ENCODE peak calls at places on chromosomes 4 and X, in eight cellular contexts. One of them, this sample, is unnamed.

GRCh38 chr4:48490012-48490679 is at the start of gene ZAR1:
- DNase-seq in BJ: no peak
- DNase-seq in epithelial cell of esophagus: no peak
- DNase-seq in kidney epithelial cell: no peak
- DNase-seq in cardiac muscle cell: peak; percentile 18
- DNase-seq in endodermal cell: peak; percentile 79
- DNase-seq in fibroblast of the aortic adventitia: no peak
- DNase-seq in cardiac fibroblast: no peak
- DNase-seq in this sample: no peak

GRCh38 chrX:40420899-40421729 is 159.7 kb upstream of the ATP6AP2 start:
- DNase-seq in BJ: no peak
- DNase-seq in epithelial cell of esophagus: no peak
- DNase-seq in kidney epithelial cell: peak; percentile 54
- DNase-seq in cardiac muscle cell: no peak
- DNase-seq in endodermal cell: peak; percentile 58
- DNase-seq in fibroblast of the aortic adventitia: peak; percentile 6
- DNase-seq in cardiac fibroblast: peak; percentile 3
- DNase-seq in this sample: no peak

GRCh38 chr4:1996866-1997611 is 11.7 kb downstream of the NELFA start:
- DNase-seq in BJ: no peak
- DNase-seq in epithelial cell of esophagus: no peak
- DNase-seq in kidney epithelial cell: no peak
- DNase-seq in cardiac muscle cell: no peak
- DNase-seq in endodermal cell: no peak
- DNase-seq in fibroblast of the aortic adventitia: no peak
- DNase-seq in cardiac fibroblast: no peak
- DNase-seq in this sample: no peak

GRCh38 chrX:153909024-153909979 is 4.8 kb downstream of the AVPR2 start:
- DNase-seq in BJ: no peak
- DNase-seq in epithelial cell of esophagus: no peak
- DNase-seq in kidney epithelial cell: no peak
- DNase-seq in cardiac muscle cell: peak; percentile 48
- DNase-seq in endodermal cell: peak; percentile 81
- DNase-seq in fibroblast of the aortic adventitia: no peak
- DNase-seq in cardiac fibroblast: no peak
- DNase-seq in this sample: no peak

GRCh38 chr4:150004481-150004880 is 73.8 kb upstream of the DCLK2 start:
- DNase-seq in BJ: no peak
- DNase-seq in epithelial cell of esophagus: no peak
- DNase-seq in kidney epithelial cell: peak; percentile 21
- DNase-seq in cardiac muscle cell: peak; percentile 51
- DNase-seq in endodermal cell: no peak
- DNase-seq in fibroblast of the aortic adventitia: peak; percentile 72
- DNase-seq in cardiac fibroblast: peak; percentile 65
- DNase-seq in this sample: peak; percentile 65

GRCh38 chr4:121189811-121190210 is 25.7 kb upstream of the TNIP3 start:
- DNase-seq in BJ: no peak
- DNase-seq in epithelial cell of esophagus: no peak
- DNase-seq in kidney epithelial cell: no peak
- DNase-seq in cardiac muscle cell: no peak
- DNase-seq in endodermal cell: no peak
- DNase-seq in fibroblast of the aortic adventitia: no peak
- DNase-seq in cardiac fibroblast: no peak
- DNase-seq in this sample: no peak

GRCh38 chr4:187767687-187768086 is 227.9 kb upstream of the ZFP42 start:
- DNase-seq in BJ: no peak
- DNase-seq in epithelial cell of esophagus: no peak
- DNase-seq in kidney epithelial cell: no peak
- DNase-seq in cardiac muscle cell: no peak
- DNase-seq in endodermal cell: no peak
- DNase-seq in fibroblast of the aortic adventitia: no peak
- DNase-seq in cardiac fibroblast: no peak
- DNase-seq in this sample: no peak

GRCh38 chr4:1216869-1217294 is 32.0 kb downstream of the CTBP1 start:
- DNase-seq in BJ: no peak
- DNase-seq in epithelial cell of esophagus: no peak
- DNase-seq in kidney epithelial cell: no peak
- DNase-seq in cardiac muscle cell: no peak
- DNase-seq in endodermal cell: no peak
- DNase-seq in fibroblast of the aortic adventitia: no peak
- DNase-seq in cardiac fibroblast: no peak
- DNase-seq in this sample: no peak

GRCh38 chr4:176790398-176790797 is 2.3 kb downstream of the VEGFC start:
- DNase-seq in BJ: no peak
- DNase-seq in epithelial cell of esophagus: peak; percentile 49
- DNase-seq in kidney epithelial cell: no peak
- DNase-seq in cardiac muscle cell: no peak
- DNase-seq in endodermal cell: no peak
- DNase-seq in fibroblast of the aortic adventitia: peak; percentile 45
- DNase-seq in cardiac fibroblast: peak; percentile 38
- DNase-seq in this sample: no peak

GRCh38 chrX:23792861-23793553 is 10.0 kb downstream of the SAT1 start:
- DNase-seq in BJ: no peak
- DNase-seq in epithelial cell of esophagus: no peak
- DNase-seq in kidney epithelial cell: no peak
- DNase-seq in cardiac muscle cell: no peak
- DNase-seq in endodermal cell: no peak
- DNase-seq in fibroblast of the aortic adventitia: no peak
- DNase-seq in cardiac fibroblast: no peak
- DNase-seq in this sample: no peak

GRCh38 chr4:56209767-56210166 is 177.5 kb downstream of the AASDH start:
- DNase-seq in BJ: no peak
- DNase-seq in epithelial cell of esophagus: no peak
- DNase-seq in kidney epithelial cell: no peak
- DNase-seq in cardiac muscle cell: no peak
- DNase-seq in endodermal cell: peak; percentile 52
- DNase-seq in fibroblast of the aortic adventitia: no peak
- DNase-seq in cardiac fibroblast: no peak
- DNase-seq in this sample: no peak

GRCh38 chrX:30561191-30561590 is 16.4 kb downstream of the TASL start:
- DNase-seq in BJ: no peak
- DNase-seq in epithelial cell of esophagus: no peak
- DNase-seq in kidney epithelial cell: no peak
- DNase-seq in cardiac muscle cell: peak; percentile 50
- DNase-seq in endodermal cell: no peak
- DNase-seq in fibroblast of the aortic adventitia: no peak
- DNase-seq in cardiac fibroblast: no peak
- DNase-seq in this sample: no peak

GRCh38 chr4:37936889-37937498 is 23.2 kb upstream of the PTTG2 start:
- DNase-seq in BJ: no peak
- DNase-seq in epithelial cell of esophagus: no peak
- DNase-seq in kidney epithelial cell: no peak
- DNase-seq in cardiac muscle cell: no peak
- DNase-seq in endodermal cell: peak; percentile 57
- DNase-seq in fibroblast of the aortic adventitia: no peak
- DNase-seq in cardiac fibroblast: no peak
- DNase-seq in this sample: peak; percentile 29

GRCh38 chr4:24208691-24209090 is 318.8 kb upstream of the PPARGC1A start:
- DNase-seq in BJ: no peak
- DNase-seq in epithelial cell of esophagus: no peak
- DNase-seq in kidney epithelial cell: no peak
- DNase-seq in cardiac muscle cell: no peak
- DNase-seq in endodermal cell: no peak
- DNase-seq in fibroblast of the aortic adventitia: no peak
- DNase-seq in cardiac fibroblast: no peak
- DNase-seq in this sample: no peak

GRCh38 chr4:102174800-102175199 is 170.5 kb downstream of the SLC39A8 start:
- DNase-seq in BJ: peak; percentile 71
- DNase-seq in epithelial cell of esophagus: peak; percentile 16
- DNase-seq in kidney epithelial cell: no peak
- DNase-seq in cardiac muscle cell: no peak
- DNase-seq in endodermal cell: no peak
- DNase-seq in fibroblast of the aortic adventitia: peak; percentile 82
- DNase-seq in cardiac fibroblast: peak; percentile 74
- DNase-seq in this sample: peak; percentile 88

GRCh38 chr4:147754037-147754445 is 22.2 kb downstream of the ARHGAP10 start:
- DNase-seq in BJ: no peak
- DNase-seq in epithelial cell of esophagus: peak; percentile 70
- DNase-seq in kidney epithelial cell: no peak
- DNase-seq in cardiac muscle cell: no peak
- DNase-seq in endodermal cell: no peak
- DNase-seq in fibroblast of the aortic adventitia: peak; percentile 89
- DNase-seq in cardiac fibroblast: peak; percentile 92
- DNase-seq in this sample: peak; percentile 82

GRCh38 chr4:153205028-153205648 is 895 bp downstream of the TRIM2 start:
- DNase-seq in BJ: peak; percentile 35
- DNase-seq in epithelial cell of esophagus: no peak
- DNase-seq in kidney epithelial cell: no peak
- DNase-seq in cardiac muscle cell: no peak
- DNase-seq in endodermal cell: peak; percentile 83
- DNase-seq in fibroblast of the aortic adventitia: no peak
- DNase-seq in cardiac fibroblast: no peak
- DNase-seq in this sample: peak; percentile 44

GRCh38 chr4:119748853-119749252 is 120.2 kb upstream of the PDE5A start:
- DNase-seq in BJ: no peak
- DNase-seq in epithelial cell of esophagus: no peak
- DNase-seq in kidney epithelial cell: no peak
- DNase-seq in cardiac muscle cell: no peak
- DNase-seq in endodermal cell: no peak
- DNase-seq in fibroblast of the aortic adventitia: peak; percentile 97
- DNase-seq in cardiac fibroblast: no peak
- DNase-seq in this sample: peak; percentile 81

GRCh38 chrX:37060999-37061398 is 52.8 kb downstream of the FAM47C start:
- DNase-seq in BJ: no peak
- DNase-seq in epithelial cell of esophagus: peak; percentile 46
- DNase-seq in kidney epithelial cell: peak; percentile 7
- DNase-seq in cardiac muscle cell: peak; percentile 63
- DNase-seq in endodermal cell: peak; percentile 66
- DNase-seq in fibroblast of the aortic adventitia: peak; percentile 44
- DNase-seq in cardiac fibroblast: peak; percentile 57
- DNase-seq in this sample: peak; percentile 38

GRCh38 chr4:87838207-87838606 is 5.4 kb downstream of the MEPE start:
- DNase-seq in BJ: no peak
- DNase-seq in epithelial cell of esophagus: peak; percentile 40
- DNase-seq in kidney epithelial cell: no peak
- DNase-seq in cardiac muscle cell: no peak
- DNase-seq in endodermal cell: no peak
- DNase-seq in fibroblast of the aortic adventitia: no peak
- DNase-seq in cardiac fibroblast: peak; percentile 40
- DNase-seq in this sample: no peak
- TF ChIP-seq CTCF in BJ: peak; percentile 16
- TF ChIP-seq CTCF in epithelial cell of esophagus: peak; percentile 58
- TF ChIP-seq CTCF in kidney epithelial cell: peak; percentile 19
- TF ChIP-seq CTCF in cardiac muscle cell: peak; percentile 46
- TF ChIP-seq CTCF in endodermal cell: peak; percentile 71
- TF ChIP-seq CTCF in fibroblast of the aortic adventitia: peak; percentile 36
- TF ChIP-seq CTCF in cardiac fibroblast: peak; percentile 45
- TF ChIP-seq CTCF in this sample: peak; percentile 41

DNA sequence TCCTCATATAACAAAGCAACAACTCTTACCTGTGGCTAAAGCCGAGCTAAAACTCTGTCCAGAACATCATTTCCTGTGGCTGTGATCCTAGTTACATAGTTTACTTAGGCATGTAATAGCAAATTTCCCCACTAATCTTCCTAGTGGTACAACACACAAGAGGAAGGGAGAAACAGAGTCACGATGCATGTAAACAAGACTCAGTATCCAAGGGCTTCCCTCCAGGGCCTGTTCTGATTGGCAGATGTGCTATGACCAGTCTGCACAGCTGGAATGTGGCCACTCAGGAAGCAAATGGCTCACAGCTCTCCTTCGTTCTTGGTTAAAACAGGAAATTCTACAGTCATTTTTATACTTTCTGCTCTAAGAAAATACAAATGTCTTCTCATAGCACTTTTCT is 49.2 kb upstream of the PRSS48 start:
- DNase-seq in BJ: peak; percentile 46
- DNase-seq in epithelial cell of esophagus: peak; percentile 94
- DNase-seq in kidney epithelial cell: peak; percentile 41
- DNase-seq in cardiac muscle cell: no peak
- DNase-seq in endodermal cell: no peak
- DNase-seq in fibroblast of the aortic adventitia: peak; percentile 87
- DNase-seq in cardiac fibroblast: peak; percentile 96
- DNase-seq in this sample: peak; percentile 67
- H3K4me3 ChIP-seq in BJ: no peak overlapping the region
- H3K4me3 ChIP-seq in epithelial cell of esophagus: peak overlapping the region; percentile 40
- H3K4me3 ChIP-seq in kidney epithelial cell: no peak overlapping the region
- H3K4me3 ChIP-seq in cardiac muscle cell: no peak overlapping the region
- H3K4me3 ChIP-seq in endodermal cell: no peak overlapping the region
- H3K4me3 ChIP-seq in fibroblast of the aortic adventitia: peak overlapping the region; percentile 68
- H3K4me3 ChIP-seq in cardiac fibroblast: peak overlapping the region; percentile 52
- H3K4me3 ChIP-seq in this sample: peak overlapping the region; percentile 62

GRCh38 chr4:111849726-111850284 is 295.4 kb upstream of the FAM241A start:
- DNase-seq in BJ: peak; percentile 3
- DNase-seq in epithelial cell of esophagus: peak; percentile 54
- DNase-seq in kidney epithelial cell: no peak
- DNase-seq in cardiac muscle cell: no peak
- DNase-seq in endodermal cell: no peak
- DNase-seq in fibroblast of the aortic adventitia: no peak
- DNase-seq in cardiac fibroblast: no peak
- DNase-seq in this sample: peak; percentile 48

GRCh38 chr4:111855308-111855707 is 289.9 kb upstream of the FAM241A start:
- DNase-seq in BJ: no peak
- DNase-seq in epithelial cell of esophagus: no peak
- DNase-seq in kidney epithelial cell: no peak
- DNase-seq in cardiac muscle cell: no peak
- DNase-seq in endodermal cell: no peak
- DNase-seq in fibroblast of the aortic adventitia: no peak
- DNase-seq in cardiac fibroblast: no peak
- DNase-seq in this sample: no peak

GRCh38 chr4:111854494-111855087 is 290.7 kb upstream of the FAM241A start:
- DNase-seq in BJ: peak; percentile 15
- DNase-seq in epithelial cell of esophagus: peak; percentile 63
- DNase-seq in kidney epithelial cell: no peak
- DNase-seq in cardiac muscle cell: peak; percentile 59
- DNase-seq in endodermal cell: peak; percentile 58
- DNase-seq in fibroblast of the aortic adventitia: peak; percentile 53
- DNase-seq in cardiac fibroblast: peak; percentile 58
- DNase-seq in this sample: peak; percentile 62
- TF ChIP-seq CTCF in BJ: peak; percentile 70
- TF ChIP-seq CTCF in epithelial cell of esophagus: peak; percentile 71
- TF ChIP-seq CTCF in kidney epithelial cell: peak; percentile 65
- TF ChIP-seq CTCF in cardiac muscle cell: peak; percentile 64
- TF ChIP-seq CTCF in endodermal cell: peak; percentile 85
- TF ChIP-seq CTCF in fibroblast of the aortic adventitia: peak; percentile 64
- TF ChIP-seq CTCF in cardiac fibroblast: peak; percentile 58
- TF ChIP-seq CTCF in this sample: peak; percentile 73

DNA sequence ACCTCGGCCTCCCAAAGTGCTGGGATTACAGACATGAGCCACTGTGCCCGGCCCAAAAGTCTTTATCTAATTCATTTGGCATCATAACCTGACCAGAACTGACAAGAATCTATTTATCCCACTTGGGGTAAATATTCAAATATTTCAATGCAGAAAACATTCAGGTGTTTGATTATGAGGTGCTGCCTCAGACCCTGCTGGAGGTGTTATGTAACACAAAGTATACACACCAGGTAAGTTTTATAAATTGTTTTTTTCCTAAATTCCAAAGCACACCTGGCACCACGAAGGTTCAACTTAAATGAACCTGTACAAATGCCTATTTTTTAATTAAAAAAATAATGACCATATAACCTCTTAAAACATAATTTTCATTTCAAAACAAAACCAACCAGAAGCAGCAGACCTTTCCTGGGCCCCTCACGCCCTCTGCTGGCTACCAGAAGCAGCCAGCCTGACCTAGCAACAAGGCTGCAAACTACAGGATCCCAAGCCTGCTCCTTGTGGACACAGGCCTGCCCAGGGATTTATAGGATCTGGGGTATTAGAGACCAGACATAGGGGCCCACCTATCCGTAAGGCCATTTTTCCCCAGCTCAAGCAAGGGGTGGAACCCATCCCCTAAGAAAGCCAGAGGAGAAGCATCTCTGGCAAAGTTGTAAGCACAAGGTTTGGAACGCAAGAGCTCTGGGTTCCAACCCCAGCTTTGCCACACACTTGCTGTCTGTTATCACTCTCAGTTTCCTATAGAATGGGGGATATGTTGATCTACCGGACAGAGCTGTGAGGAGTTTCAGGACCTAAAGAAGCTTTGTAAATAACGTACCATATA is 11.7 kb downstream of the OTUD5 start:
- DNase-seq in BJ: no peak
- DNase-seq in epithelial cell of esophagus: peak; percentile 39
- DNase-seq in kidney epithelial cell: no peak
- DNase-seq in cardiac muscle cell: peak; percentile 67
- DNase-seq in endodermal cell: peak; percentile 80
- DNase-seq in fibroblast of the aortic adventitia: peak; percentile 50
- DNase-seq in cardiac fibroblast: peak; percentile 51
- DNase-seq in this sample: peak; percentile 57
- H3K4me3 ChIP-seq in BJ: no peak overlapping the region
- H3K4me3 ChIP-seq in epithelial cell of esophagus: no peak overlapping the region
- H3K4me3 ChIP-seq in kidney epithelial cell: no peak overlapping the region
- H3K4me3 ChIP-seq in cardiac muscle cell: no peak overlapping the region
- H3K4me3 ChIP-seq in endodermal cell: no peak overlapping the region
- H3K4me3 ChIP-seq in fibroblast of the aortic adventitia: no peak overlapping the region
- H3K4me3 ChIP-seq in cardiac fibroblast: no peak overlapping the region
- H3K4me3 ChIP-seq in this sample: no peak overlapping the region

This sample was measured in fibroblast of villous mesenchyme.